ENCODE peak calls at places on chromosome 7, in six cellular contexts. One of them, this sample, is unnamed.

GRCh38 chr7:51141451-51141971 is 175.1 kb downstream of the COBL start:
- DNase-seq in Caco-2: no peak
- DNase-seq in sciatic nerve: no peak
- DNase-seq in psoas muscle: no peak
- DNase-seq in activated T-helper 2 cell treated with anti-CD3 and anti-CD28 coated beads, Interferon-gamma antibody, Interleukin-2, Interleukin-4, amounts not matched to agents 10 μg/mL and 5 μg/mL and 100 μg/mL, durations not matched to agents 14 hours and 24 hours and 36 hours: no peak
- DNase-seq in epithelial cell of esophagus: peak; percentile 54
- DNase-seq in this sample: no peak

GRCh38 chr7:109351493-109351892 is 781.8 kb downstream of the DNAJB9 start:
- DNase-seq in Caco-2: no peak
- DNase-seq in sciatic nerve: no peak
- DNase-seq in psoas muscle: peak; percentile 15
- DNase-seq in activated T-helper 2 cell treated with anti-CD3 and anti-CD28 coated beads, Interferon-gamma antibody, Interleukin-2, Interleukin-4, amounts not matched to agents 10 μg/mL and 5 μg/mL and 100 μg/mL, durations not matched to agents 14 hours and 24 hours and 36 hours: no peak
- DNase-seq in epithelial cell of esophagus: no peak
- DNase-seq in this sample: no peak

GRCh38 chr7:17680026-17680425 is 260.3 kb downstream of the SNX13 start:
- DNase-seq in Caco-2: no peak
- DNase-seq in sciatic nerve: peak; percentile 64
- DNase-seq in psoas muscle: no peak
- DNase-seq in activated T-helper 2 cell treated with anti-CD3 and anti-CD28 coated beads, Interferon-gamma antibody, Interleukin-2, Interleukin-4, amounts not matched to agents 10 μg/mL and 5 μg/mL and 100 μg/mL, durations not matched to agents 14 hours and 24 hours and 36 hours: no peak
- DNase-seq in epithelial cell of esophagus: peak; percentile 93
- DNase-seq in this sample: no peak

GRCh38 chr7:28435152-28435551 is 22.8 kb downstream of the CREB5 start:
- DNase-seq in Caco-2: no peak
- DNase-seq in sciatic nerve: no peak
- DNase-seq in psoas muscle: no peak
- DNase-seq in activated T-helper 2 cell treated with anti-CD3 and anti-CD28 coated beads, Interferon-gamma antibody, Interleukin-2, Interleukin-4, amounts not matched to agents 10 μg/mL and 5 μg/mL and 100 μg/mL, durations not matched to agents 14 hours and 24 hours and 36 hours: no peak
- DNase-seq in epithelial cell of esophagus: no peak
- DNase-seq in this sample: no peak

GRCh38 chr7:90701021-90701420 is 104.9 kb downstream of the CDK14 start:
- DNase-seq in Caco-2: no peak
- DNase-seq in sciatic nerve: no peak
- DNase-seq in psoas muscle: no peak
- DNase-seq in activated T-helper 2 cell treated with anti-CD3 and anti-CD28 coated beads, Interferon-gamma antibody, Interleukin-2, Interleukin-4, amounts not matched to agents 10 μg/mL and 5 μg/mL and 100 μg/mL, durations not matched to agents 14 hours and 24 hours and 36 hours: no peak
- DNase-seq in epithelial cell of esophagus: no peak
- DNase-seq in this sample: no peak

GRCh38 chr7:140400381-140400780 is 2.1 kb upstream of the SLC37A3 start:
- DNase-seq in Caco-2: no peak
- DNase-seq in sciatic nerve: no peak
- DNase-seq in psoas muscle: no peak
- DNase-seq in activated T-helper 2 cell treated with anti-CD3 and anti-CD28 coated beads, Interferon-gamma antibody, Interleukin-2, Interleukin-4, amounts not matched to agents 10 μg/mL and 5 μg/mL and 100 μg/mL, durations not matched to agents 14 hours and 24 hours and 36 hours: no peak
- DNase-seq in epithelial cell of esophagus: no peak
- DNase-seq in this sample: no peak

GRCh38 chr7:76234931-76235441 is 33.3 kb downstream of the SRRM3 start:
- DNase-seq in Caco-2: peak; percentile 96
- DNase-seq in sciatic nerve: peak; percentile 81
- DNase-seq in psoas muscle: peak; percentile 79
- DNase-seq in activated T-helper 2 cell treated with anti-CD3 and anti-CD28 coated beads, Interferon-gamma antibody, Interleukin-2, Interleukin-4, amounts not matched to agents 10 μg/mL and 5 μg/mL and 100 μg/mL, durations not matched to agents 14 hours and 24 hours and 36 hours: peak; percentile 81
- DNase-seq in epithelial cell of esophagus: peak; percentile 90
- DNase-seq in this sample: peak; percentile 74

GRCh38 chr7:32892521-32893224 is 1.1 kb upstream of the KBTBD2 start:
- DNase-seq in Caco-2: peak; percentile 35
- DNase-seq in sciatic nerve: peak; percentile 66
- DNase-seq in psoas muscle: peak; percentile 68
- DNase-seq in activated T-helper 2 cell treated with anti-CD3 and anti-CD28 coated beads, Interferon-gamma antibody, Interleukin-2, Interleukin-4, amounts not matched to agents 10 μg/mL and 5 μg/mL and 100 μg/mL, durations not matched to agents 14 hours and 24 hours and 36 hours: peak; percentile 51
- DNase-seq in epithelial cell of esophagus: peak; percentile 75
- DNase-seq in this sample: peak; percentile 57

GRCh38 chr7:17403996-17404395 is 105.5 kb downstream of the AHR start:
- DNase-seq in Caco-2: no peak
- DNase-seq in sciatic nerve: no peak
- DNase-seq in psoas muscle: no peak
- DNase-seq in activated T-helper 2 cell treated with anti-CD3 and anti-CD28 coated beads, Interferon-gamma antibody, Interleukin-2, Interleukin-4, amounts not matched to agents 10 μg/mL and 5 μg/mL and 100 μg/mL, durations not matched to agents 14 hours and 24 hours and 36 hours: no peak
- DNase-seq in epithelial cell of esophagus: no peak
- DNase-seq in this sample: no peak

GRCh38 chr7:159218216-159219006 is 73.7 kb upstream of the VIPR2 start:
- DNase-seq in Caco-2: no peak
- DNase-seq in sciatic nerve: no peak
- DNase-seq in psoas muscle: no peak
- DNase-seq in activated T-helper 2 cell treated with anti-CD3 and anti-CD28 coated beads, Interferon-gamma antibody, Interleukin-2, Interleukin-4, amounts not matched to agents 10 μg/mL and 5 μg/mL and 100 μg/mL, durations not matched to agents 14 hours and 24 hours and 36 hours: no peak
- DNase-seq in epithelial cell of esophagus: peak; percentile 24
- DNase-seq in this sample: no peak

GRCh38 chr7:82294258-82294855 is 149.2 kb downstream of the CACNA2D1 start:
- DNase-seq in Caco-2: no peak
- DNase-seq in sciatic nerve: no peak
- DNase-seq in psoas muscle: no peak
- DNase-seq in activated T-helper 2 cell treated with anti-CD3 and anti-CD28 coated beads, Interferon-gamma antibody, Interleukin-2, Interleukin-4, amounts not matched to agents 10 μg/mL and 5 μg/mL and 100 μg/mL, durations not matched to agents 14 hours and 24 hours and 36 hours: no peak
- DNase-seq in epithelial cell of esophagus: peak; percentile 1
- DNase-seq in this sample: no peak

GRCh38 chr7:129607471-129608120 is 3.9 kb upstream of the NRF1 start:
- DNase-seq in Caco-2: no peak
- DNase-seq in sciatic nerve: no peak
- DNase-seq in psoas muscle: no peak
- DNase-seq in activated T-helper 2 cell treated with anti-CD3 and anti-CD28 coated beads, Interferon-gamma antibody, Interleukin-2, Interleukin-4, amounts not matched to agents 10 μg/mL and 5 μg/mL and 100 μg/mL, durations not matched to agents 14 hours and 24 hours and 36 hours: peak; percentile 40
- DNase-seq in epithelial cell of esophagus: peak; percentile 68
- DNase-seq in this sample: peak; percentile 14

GRCh38 chr7:75595766-75596165 is 103.6 kb downstream of the SPDYE5 start:
- DNase-seq in Caco-2: no peak
- DNase-seq in sciatic nerve: no peak
- DNase-seq in psoas muscle: no peak
- DNase-seq in activated T-helper 2 cell treated with anti-CD3 and anti-CD28 coated beads, Interferon-gamma antibody, Interleukin-2, Interleukin-4, amounts not matched to agents 10 μg/mL and 5 μg/mL and 100 μg/mL, durations not matched to agents 14 hours and 24 hours and 36 hours: no peak
- DNase-seq in epithelial cell of esophagus: no peak
- DNase-seq in this sample: no peak

GRCh38 chr7:72462311-72462710 is 50.2 kb upstream of the CALN1 start:
- DNase-seq in Caco-2: peak; percentile 7
- DNase-seq in sciatic nerve: no peak
- DNase-seq in psoas muscle: no peak
- DNase-seq in activated T-helper 2 cell treated with anti-CD3 and anti-CD28 coated beads, Interferon-gamma antibody, Interleukin-2, Interleukin-4, amounts not matched to agents 10 μg/mL and 5 μg/mL and 100 μg/mL, durations not matched to agents 14 hours and 24 hours and 36 hours: no peak
- DNase-seq in epithelial cell of esophagus: no peak
- DNase-seq in this sample: no peak

GRCh38 chr7:64774204-64774842 is 19.9 kb upstream of the ZNF138 start:
- DNase-seq in Caco-2: no peak
- DNase-seq in sciatic nerve: no peak
- DNase-seq in psoas muscle: no peak
- DNase-seq in activated T-helper 2 cell treated with anti-CD3 and anti-CD28 coated beads, Interferon-gamma antibody, Interleukin-2, Interleukin-4, amounts not matched to agents 10 μg/mL and 5 μg/mL and 100 μg/mL, durations not matched to agents 14 hours and 24 hours and 36 hours: no peak
- DNase-seq in epithelial cell of esophagus: no peak
- DNase-seq in this sample: no peak

GRCh38 chr7:158695726-158696452 is 8.7 kb downstream of the NCAPG2 start:
- DNase-seq in Caco-2: no peak
- DNase-seq in sciatic nerve: peak; percentile 73
- DNase-seq in psoas muscle: no peak
- DNase-seq in activated T-helper 2 cell treated with anti-CD3 and anti-CD28 coated beads, Interferon-gamma antibody, Interleukin-2, Interleukin-4, amounts not matched to agents 10 μg/mL and 5 μg/mL and 100 μg/mL, durations not matched to agents 14 hours and 24 hours and 36 hours: no peak
- DNase-seq in epithelial cell of esophagus: peak; percentile 74
- DNase-seq in this sample: peak; percentile 9

GRCh38 chr7:4715385-4715770 is 33.3 kb downstream of the FOXK1 start:
- DNase-seq in Caco-2: no peak
- DNase-seq in sciatic nerve: peak; percentile 66
- DNase-seq in psoas muscle: peak; percentile 85
- DNase-seq in activated T-helper 2 cell treated with anti-CD3 and anti-CD28 coated beads, Interferon-gamma antibody, Interleukin-2, Interleukin-4, amounts not matched to agents 10 μg/mL and 5 μg/mL and 100 μg/mL, durations not matched to agents 14 hours and 24 hours and 36 hours: no peak
- DNase-seq in epithelial cell of esophagus: peak; percentile 94
- DNase-seq in this sample: no peak

GRCh38 chr7:85220651-85221050 is 33.8 kb upstream of the SEMA3D start:
- DNase-seq in Caco-2: peak; percentile 33
- DNase-seq in sciatic nerve: no peak
- DNase-seq in psoas muscle: no peak
- DNase-seq in activated T-helper 2 cell treated with anti-CD3 and anti-CD28 coated beads, Interferon-gamma antibody, Interleukin-2, Interleukin-4, amounts not matched to agents 10 μg/mL and 5 μg/mL and 100 μg/mL, durations not matched to agents 14 hours and 24 hours and 36 hours: no peak
- DNase-seq in epithelial cell of esophagus: no peak
- DNase-seq in this sample: no peak

GRCh38 chr7:29881724-29882123 is 75.4 kb downstream of the WIPF3 start:
- DNase-seq in Caco-2: no peak
- DNase-seq in sciatic nerve: no peak
- DNase-seq in psoas muscle: no peak
- DNase-seq in activated T-helper 2 cell treated with anti-CD3 and anti-CD28 coated beads, Interferon-gamma antibody, Interleukin-2, Interleukin-4, amounts not matched to agents 10 μg/mL and 5 μg/mL and 100 μg/mL, durations not matched to agents 14 hours and 24 hours and 36 hours: no peak
- DNase-seq in epithelial cell of esophagus: no peak
- DNase-seq in this sample: no peak

GRCh38 chr7:30865821-30866220 is 45.8 kb upstream of the AQP1 start:
- DNase-seq in Caco-2: no peak
- DNase-seq in sciatic nerve: no peak
- DNase-seq in psoas muscle: no peak
- DNase-seq in activated T-helper 2 cell treated with anti-CD3 and anti-CD28 coated beads, Interferon-gamma antibody, Interleukin-2, Interleukin-4, amounts not matched to agents 10 μg/mL and 5 μg/mL and 100 μg/mL, durations not matched to agents 14 hours and 24 hours and 36 hours: no peak
- DNase-seq in epithelial cell of esophagus: no peak
- DNase-seq in this sample: no peak

GRCh38 chr7:108086962-108087361 is 43.2 kb downstream of the LAMB4 start:
- DNase-seq in Caco-2: no peak
- DNase-seq in sciatic nerve: no peak
- DNase-seq in psoas muscle: no peak
- DNase-seq in activated T-helper 2 cell treated with anti-CD3 and anti-CD28 coated beads, Interferon-gamma antibody, Interleukin-2, Interleukin-4, amounts not matched to agents 10 μg/mL and 5 μg/mL and 100 μg/mL, durations not matched to agents 14 hours and 24 hours and 36 hours: no peak
- DNase-seq in epithelial cell of esophagus: no peak
- DNase-seq in this sample: no peak

GRCh38 chr7:129805086-129805719 is 147.6 kb downstream of the UBE2H start:
- DNase-seq in Caco-2: no peak
- DNase-seq in sciatic nerve: no peak
- DNase-seq in psoas muscle: no peak
- DNase-seq in activated T-helper 2 cell treated with anti-CD3 and anti-CD28 coated beads, Interferon-gamma antibody, Interleukin-2, Interleukin-4, amounts not matched to agents 10 μg/mL and 5 μg/mL and 100 μg/mL, durations not matched to agents 14 hours and 24 hours and 36 hours: no peak
- DNase-seq in epithelial cell of esophagus: no peak
- DNase-seq in this sample: no peak

GRCh38 chr7:53003653-53004445 is 31.6 kb upstream of the POM121L12 start:
- DNase-seq in Caco-2: no peak
- DNase-seq in sciatic nerve: no peak
- DNase-seq in psoas muscle: no peak
- DNase-seq in activated T-helper 2 cell treated with anti-CD3 and anti-CD28 coated beads, Interferon-gamma antibody, Interleukin-2, Interleukin-4, amounts not matched to agents 10 μg/mL and 5 μg/mL and 100 μg/mL, durations not matched to agents 14 hours and 24 hours and 36 hours: no peak
- DNase-seq in epithelial cell of esophagus: no peak
- DNase-seq in this sample: no peak

GRCh38 chr7:155825346-155825745 is 13.1 kb upstream of the SHH start:
- DNase-seq in Caco-2: no peak
- DNase-seq in sciatic nerve: no peak
- DNase-seq in psoas muscle: no peak
- DNase-seq in activated T-helper 2 cell treated with anti-CD3 and anti-CD28 coated beads, Interferon-gamma antibody, Interleukin-2, Interleukin-4, amounts not matched to agents 10 μg/mL and 5 μg/mL and 100 μg/mL, durations not matched to agents 14 hours and 24 hours and 36 hours: no peak
- DNase-seq in epithelial cell of esophagus: no peak
- DNase-seq in this sample: no peak

GRCh38 chr7:49766966-49767365 is 6.5 kb upstream of the VWC2 start:
- DNase-seq in Caco-2: no peak
- DNase-seq in sciatic nerve: no peak
- DNase-seq in psoas muscle: no peak
- DNase-seq in activated T-helper 2 cell treated with anti-CD3 and anti-CD28 coated beads, Interferon-gamma antibody, Interleukin-2, Interleukin-4, amounts not matched to agents 10 μg/mL and 5 μg/mL and 100 μg/mL, durations not matched to agents 14 hours and 24 hours and 36 hours: no peak
- DNase-seq in epithelial cell of esophagus: no peak
- DNase-seq in this sample: no peak

GRCh38 chr7:152633504-152633903 is 42.4 kb downstream of the XRCC2 start:
- DNase-seq in Caco-2: no peak
- DNase-seq in sciatic nerve: no peak
- DNase-seq in psoas muscle: no peak
- DNase-seq in activated T-helper 2 cell treated with anti-CD3 and anti-CD28 coated beads, Interferon-gamma antibody, Interleukin-2, Interleukin-4, amounts not matched to agents 10 μg/mL and 5 μg/mL and 100 μg/mL, durations not matched to agents 14 hours and 24 hours and 36 hours: no peak
- DNase-seq in epithelial cell of esophagus: no peak
- DNase-seq in this sample: no peak

GRCh38 chr7:70498633-70499032 is 633.3 kb upstream of the GALNT17 start:
- DNase-seq in Caco-2: no peak
- DNase-seq in sciatic nerve: no peak
- DNase-seq in psoas muscle: no peak
- DNase-seq in activated T-helper 2 cell treated with anti-CD3 and anti-CD28 coated beads, Interferon-gamma antibody, Interleukin-2, Interleukin-4, amounts not matched to agents 10 μg/mL and 5 μg/mL and 100 μg/mL, durations not matched to agents 14 hours and 24 hours and 36 hours: no peak
- DNase-seq in epithelial cell of esophagus: no peak
- DNase-seq in this sample: no peak

GRCh38 chr7:34430456-34430855 is 227.6 kb upstream of the NPSR1 start:
- DNase-seq in Caco-2: peak; percentile 40
- DNase-seq in sciatic nerve: no peak
- DNase-seq in psoas muscle: no peak
- DNase-seq in activated T-helper 2 cell treated with anti-CD3 and anti-CD28 coated beads, Interferon-gamma antibody, Interleukin-2, Interleukin-4, amounts not matched to agents 10 μg/mL and 5 μg/mL and 100 μg/mL, durations not matched to agents 14 hours and 24 hours and 36 hours: no peak
- DNase-seq in epithelial cell of esophagus: peak; percentile 84
- DNase-seq in this sample: no peak

GRCh38 chr7:23277359-23277989 is 21.7 kb upstream of the MALSU1 start:
- DNase-seq in Caco-2: no peak
- DNase-seq in sciatic nerve: no peak
- DNase-seq in psoas muscle: no peak
- DNase-seq in activated T-helper 2 cell treated with anti-CD3 and anti-CD28 coated beads, Interferon-gamma antibody, Interleukin-2, Interleukin-4, amounts not matched to agents 10 μg/mL and 5 μg/mL and 100 μg/mL, durations not matched to agents 14 hours and 24 hours and 36 hours: peak; percentile 25
- DNase-seq in epithelial cell of esophagus: peak; percentile 76
- DNase-seq in this sample: peak; percentile 3

GRCh38 chr7:96695581-96695980 is 14.1 kb downstream of the SEM1 start:
- DNase-seq in Caco-2: no peak
- DNase-seq in sciatic nerve: no peak
- DNase-seq in psoas muscle: no peak
- DNase-seq in activated T-helper 2 cell treated with anti-CD3 and anti-CD28 coated beads, Interferon-gamma antibody, Interleukin-2, Interleukin-4, amounts not matched to agents 10 μg/mL and 5 μg/mL and 100 μg/mL, durations not matched to agents 14 hours and 24 hours and 36 hours: no peak
- DNase-seq in epithelial cell of esophagus: no peak
- DNase-seq in this sample: no peak

GRCh38 chr7:4659551-4660286 is 22.4 kb upstream of the FOXK1 start:
- DNase-seq in Caco-2: no peak
- DNase-seq in sciatic nerve: no peak
- DNase-seq in psoas muscle: no peak
- DNase-seq in activated T-helper 2 cell treated with anti-CD3 and anti-CD28 coated beads, Interferon-gamma antibody, Interleukin-2, Interleukin-4, amounts not matched to agents 10 μg/mL and 5 μg/mL and 100 μg/mL, durations not matched to agents 14 hours and 24 hours and 36 hours: no peak
- DNase-seq in epithelial cell of esophagus: no peak
- DNase-seq in this sample: no peak

GRCh38 chr7:101975046-101975445 is 157.6 kb downstream of the CUX1 start:
- DNase-seq in Caco-2: no peak
- DNase-seq in sciatic nerve: no peak
- DNase-seq in psoas muscle: no peak
- DNase-seq in activated T-helper 2 cell treated with anti-CD3 and anti-CD28 coated beads, Interferon-gamma antibody, Interleukin-2, Interleukin-4, amounts not matched to agents 10 μg/mL and 5 μg/mL and 100 μg/mL, durations not matched to agents 14 hours and 24 hours and 36 hours: no peak
- DNase-seq in epithelial cell of esophagus: no peak
- DNase-seq in this sample: no peak

GRCh38 chr7:108321359-108321758 is 134.9 kb downstream of the NRCAM start:
- DNase-seq in Caco-2: no peak
- DNase-seq in sciatic nerve: no peak
- DNase-seq in psoas muscle: no peak
- DNase-seq in activated T-helper 2 cell treated with anti-CD3 and anti-CD28 coated beads, Interferon-gamma antibody, Interleukin-2, Interleukin-4, amounts not matched to agents 10 μg/mL and 5 μg/mL and 100 μg/mL, durations not matched to agents 14 hours and 24 hours and 36 hours: no peak
- DNase-seq in epithelial cell of esophagus: no peak
- DNase-seq in this sample: no peak

GRCh38 chr7:139714163-139714901 is 63.5 kb downstream of the HIPK2 start:
- DNase-seq in Caco-2: no peak
- DNase-seq in sciatic nerve: no peak
- DNase-seq in psoas muscle: peak; percentile 66
- DNase-seq in activated T-helper 2 cell treated with anti-CD3 and anti-CD28 coated beads, Interferon-gamma antibody, Interleukin-2, Interleukin-4, amounts not matched to agents 10 μg/mL and 5 μg/mL and 100 μg/mL, durations not matched to agents 14 hours and 24 hours and 36 hours: no peak
- DNase-seq in epithelial cell of esophagus: no peak
- DNase-seq in this sample: no peak

This sample was measured in stimulated activated naive CD4-positive, alpha-beta T cell treated with Interleukin-2 at 50 U/mL for 16 hours.